ENCODE peak calls at places on chromosome 11, in seven cellular contexts. P is astrocyte, U is IMR-90, C is chondrocyte, A is NB4, H is K562, K is WTC11. Q is an unnamed sample.
A peak's percentile ranks its signal among the peaks of the same experiment; 100 is the strongest.

GRCh38 chr11:100810146-100810545 is 123.1 kb downstream of the ARHGAP42 start:
- DNase-seq in H (no peak), K (no peak), U (peak; percentile 61), A (no peak), C (no peak), P (peak; percentile 92), Q (peak; percentile 30)

GRCh38 chr11:92149996-92150395 is 74.6 kb upstream of the FAT3 start:
- DNase-seq in U (peak; percentile 1), A (peak; percentile 16), C (no peak), P (no peak), K (no peak), H (no peak), Q (no peak)

GRCh38 chr11:124075841-124076571 is 34.9 kb upstream of the OR10G7 start:
- DNase-seq in C (peak; percentile 92), U (no peak), K (peak; percentile 26), H (no peak), P (no peak), A (peak; percentile 32), Q (no peak)

GRCh38 chr11:37504066-37504611 is 906.1 kb upstream of the RAG2 start:
- DNase-seq in C (no peak), A (peak; percentile 13), U (peak; percentile 90), P (peak; percentile 98), H (no peak), K (no peak), Q (peak; percentile 94)

GRCh38 chr11:124768914-124769313 is 6.8 kb upstream of the ESAM start:
- DNase-seq in U (no peak), K (no peak), A (no peak), C (no peak), H (no peak), P (no peak), Q (no peak)

GRCh38 chr11:120912504-120912903 is 111.4 kb upstream of the TBCEL start:
- DNase-seq in C (no peak), H (peak; percentile 26), U (peak; percentile 57), P (peak; percentile 25), K (no peak), A (peak; percentile 48), Q (peak; percentile 35)

GRCh38 chr11:45472713-45473317 is 186.7 kb upstream of the SYT13 start:
- DNase-seq in K (no peak), A (no peak), H (no peak), P (no peak), C (peak; percentile 65), U (no peak), Q (no peak)

GRCh38 chr11:27413218-27413617 is 50.2 kb upstream of the CCDC34 start:
- DNase-seq in H (no peak), U (no peak), A (no peak), C (no peak), P (no peak), K (no peak), Q (no peak)

GRCh38 chr11:120511116-120511803 is at the start of gene GRIK4:
- DNase-seq in K (peak; percentile 92), P (peak; percentile 16), U (peak; percentile 57), H (peak; percentile 87), A (peak; percentile 81), C (peak; percentile 93), Q (peak; percentile 38)

GRCh38 chr11:65555693-65556231 is 2.4 kb downstream of the LTBP3 start:
- DNase-seq in U (peak; percentile 88), A (peak; percentile 69), C (peak; percentile 91), K (no peak), H (peak; percentile 71), P (peak; percentile 83), Q (peak; percentile 82)

GRCh38 chr11:1674194-1674878 is 22.7 kb upstream of the KRTAP5-6 start:
- DNase-seq in P (no peak), H (no peak), K (no peak), U (no peak), C (no peak), A (no peak), Q (no peak)

GRCh38 chr11:134508219-134508990 is 96.4 kb upstream of the B3GAT1 start:
- DNase-seq in K (no peak), U (no peak), H (no peak), A (no peak), P (no peak), C (peak; percentile 65), Q (no peak)

GRCh38 chr11:1073261-1073724 is 1.4 kb upstream of the MUC2 start:
- DNase-seq in C (peak; percentile 90), K (peak; percentile 13), H (no peak), A (peak; percentile 32), P (peak; percentile 25), U (peak; percentile 46), Q (no peak)

GRCh38 chr11:90525962-90526361 is 303.1 kb upstream of the CHORDC1 start:
- DNase-seq in H (no peak), U (no peak), P (no peak), C (no peak), K (no peak), A (no peak), Q (no peak)

GRCh38 chr11:32851251-32851650 is 21.5 kb downstream of the PRRG4 start:
- DNase-seq in P (no peak), H (no peak), K (no peak), A (no peak), U (no peak), C (no peak), Q (no peak)

GRCh38 chr11:106389096-106389495 is 311.6 kb downstream of the AASDHPPT start:
- DNase-seq in P (peak; percentile 90), A (no peak), H (no peak), C (no peak), K (no peak), U (peak; percentile 75), Q (peak; percentile 47)

GRCh38 chr11:122697636-122698167 is 42.2 kb downstream of the UBASH3B start:
- DNase-seq in U (peak; percentile 84), K (no peak), C (no peak), A (peak; percentile 100), H (no peak), P (peak; percentile 54), Q (peak; percentile 20)

GRCh38 chr11:61627831-61628753 is 47.2 kb upstream of the SYT7 start:
- DNase-seq in U (peak; percentile 73), P (peak; percentile 40), C (no peak), K (peak; percentile 87), H (peak; percentile 65), A (peak; percentile 58), Q (peak; percentile 59)

GRCh38 chr11:64297722-64298358 is 2.3 kb upstream of the CATSPERZ start:
- DNase-seq in A (no peak), H (no peak), P (no peak), K (no peak), U (no peak), C (no peak), Q (no peak)

GRCh38 chr11:8531312-8531711 is 62.7 kb downstream of the STK33 start:
- DNase-seq in K (no peak), U (no peak), H (no peak), P (no peak), A (no peak), C (no peak), Q (no peak)

GRCh38 chr11:8532475-8532874 is 61.6 kb downstream of the STK33 start:
- DNase-seq in H (no peak), A (no peak), P (no peak), K (no peak), C (no peak), U (no peak), Q (no peak)

GRCh38 chr11:8531982-8532381 is 62.0 kb downstream of the STK33 start:
- DNase-seq in P (no peak), U (no peak), A (no peak), H (no peak), K (no peak), C (no peak), Q (no peak)

GRCh38 chr11:8527939-8528338 is 66.1 kb downstream of the STK33 start:
- DNase-seq in C (no peak), P (no peak), U (no peak), H (no peak), A (no peak), K (no peak), Q (no peak)

GRCh38 chr11:8533332-8533731 is 60.7 kb downstream of the STK33 start:
- DNase-seq in P (no peak), C (no peak), A (no peak), H (no peak), U (no peak), K (no peak), Q (no peak)
- TF ChIP-seq CTCF in P (no peak), C (no peak), A (no peak), H (no peak), U (no peak), K (no peak), Q (no peak)

GRCh38 chr11:8813658-8814057 is 97.3 kb upstream of the AKIP1 start:
- DNase-seq in H (peak; percentile 79), A (peak; percentile 86), C (no peak), U (peak; percentile 89), P (peak; percentile 76), K (peak; percentile 89), Q (peak; percentile 78)
- TF ChIP-seq CTCF in H (peak; percentile 82), A (peak; percentile 95), C (peak; percentile 88), U (peak; percentile 93), P (peak; percentile 92), K (peak; percentile 93), Q (peak; percentile 97)

GRCh38 chr11:2881076-2881973 is 4.2 kb downstream of the CDKN1C start:
- DNase-seq in K (no peak), H (no peak), U (no peak), P (no peak), C (no peak), A (no peak), Q (no peak)

GRCh38 chr11:2880646-2881045 is 4.9 kb downstream of the CDKN1C start:
- DNase-seq in A (no peak), K (no peak), H (no peak), U (no peak), C (no peak), P (no peak), Q (no peak)

GRCh38 chr11:2874963-2875362 is 10.6 kb downstream of the CDKN1C start:
- DNase-seq in H (no peak), U (no peak), A (no peak), K (no peak), P (no peak), C (no peak), Q (no peak)

GRCh38 chr11:2878782-2879181 is 6.8 kb downstream of the CDKN1C start:
- DNase-seq in A (no peak), H (no peak), K (no peak), U (no peak), C (no peak), P (no peak), Q (no peak)

GRCh38 chr11:2877474-2877873 is 8.1 kb downstream of the CDKN1C start:
- DNase-seq in C (no peak), A (no peak), K (no peak), H (no peak), U (no peak), P (no peak), Q (no peak)
- TF ChIP-seq CTCF in C (no peak), A (no peak), K (no peak), H (no peak), U (no peak), P (no peak), Q (no peak)

DNA sequence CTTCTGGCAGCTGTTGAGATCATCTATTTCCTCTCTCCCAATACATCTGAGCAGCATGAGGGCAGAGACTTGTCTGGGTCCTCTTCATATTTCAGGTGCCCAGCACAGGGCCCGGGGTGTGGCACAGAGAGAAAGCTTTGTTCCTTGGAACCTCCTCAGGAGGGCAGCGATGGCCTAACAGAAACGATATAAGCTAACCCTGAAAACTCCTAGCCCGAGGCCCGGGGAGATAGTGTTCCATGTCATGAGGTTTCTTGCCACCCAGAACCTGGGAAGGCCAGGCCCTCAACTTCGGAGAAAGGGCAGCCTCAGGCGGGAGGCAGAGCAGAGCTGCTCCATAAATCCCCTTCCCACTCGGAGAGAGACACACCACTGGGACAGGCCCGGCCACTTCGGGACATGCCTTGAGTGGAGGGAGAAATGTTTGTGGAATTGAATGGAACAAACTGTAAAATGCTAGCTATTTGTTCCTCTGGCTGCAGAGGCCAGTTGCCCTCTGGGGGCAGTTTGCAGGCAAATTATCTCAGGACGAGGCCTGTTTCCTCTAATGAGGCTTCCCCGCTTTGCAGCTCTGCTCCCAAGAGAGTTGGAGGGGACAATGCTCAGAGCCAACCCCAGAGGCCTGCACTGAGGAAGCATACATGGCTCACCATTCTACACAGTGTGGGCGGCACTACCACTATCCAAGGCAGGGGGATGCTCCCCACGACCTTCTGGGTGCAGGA is 11.6 kb downstream of the ARRB1 start:
- DNase-seq in K (no peak), A (peak; percentile 98), U (no peak), P (no peak), H (no peak), C (no peak), Q (no peak)
- TF ChIP-seq CTCF in K (no peak), A (peak; percentile 8), U (peak; percentile 9), P (no peak), H (peak; percentile 40), C (peak; percentile 29), Q (no peak)

Q was measured in HFFc6.